ENCODE peak calls at places on chromosome X, in six cellular contexts. B is GM13977, Y is tibial nerve, L is RWPE2, U is omental fat pad, G is Calu3. V is an unnamed sample.

GRCh38 chrX:106588801-106589200 is 23.0 kb upstream of the RADX start:
- DNase-seq in Y (no peak), G (no peak), U (no peak), L (no peak), B (no peak), V (no peak)

GRCh38 chrX:80879916-80880315 is 70.2 kb upstream of the BRWD3 start:
- DNase-seq in G (no peak), B (no peak), L (no peak), Y (no peak), U (no peak), V (no peak)

GRCh38 chrX:145673851-145674250 is 143.8 kb upstream of the SLITRK2 start:
- DNase-seq in B (no peak), G (no peak), L (no peak), Y (no peak), U (no peak), V (no peak)

GRCh38 chrX:39650883-39651282 is 446.9 kb downstream of the BCOR start:
- DNase-seq in L (no peak), Y (no peak), U (no peak), B (no peak), G (no peak), V (no peak)

GRCh38 chrX:121851033-121851432 is 803.6 kb downstream of the GLUD2 start:
- DNase-seq in G (no peak), Y (no peak), B (no peak), L (no peak), U (no peak), V (no peak)

GRCh38 chrX:110173192-110174175 is 144.4 kb downstream of the AMMECR1 start:
- DNase-seq in Y (no peak), G (no peak), U (no peak), L (no peak), B (no peak), V (no peak)

GRCh38 chrX:49761481-49761880 is 65.7 kb upstream of the PAGE1 start:
- DNase-seq in U (no peak), Y (no peak), L (no peak), B (peak; percentile 16), G (peak; percentile 6), V (peak; percentile 26)

GRCh38 chrX:17590892-17591740 is 146.2 kb upstream of the SCML1 start:
- DNase-seq in B (peak; percentile 45), G (peak; percentile 71), Y (peak; percentile 29), L (no peak), U (no peak), V (peak; percentile 20)

DNA sequence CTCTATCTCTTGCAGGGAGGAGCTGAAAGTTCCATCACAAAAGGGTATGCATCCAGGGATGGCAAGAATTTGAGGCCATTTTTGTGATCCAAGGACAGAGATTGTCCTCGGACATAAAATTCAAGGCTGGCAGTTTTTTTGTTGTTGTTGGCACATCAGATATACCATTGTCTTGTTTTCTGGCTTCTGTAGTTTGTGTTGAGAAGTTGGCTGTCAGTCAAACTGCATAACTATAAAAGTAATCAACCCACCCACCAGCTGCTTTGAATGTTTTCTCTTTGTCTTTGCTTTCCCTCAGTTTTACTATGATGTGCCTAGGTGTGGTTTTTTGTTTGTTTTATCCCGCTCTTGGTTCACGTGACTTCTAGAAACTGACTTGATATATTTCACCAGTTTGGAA is 21.6 kb upstream of the PDZD4 start:
- DNase-seq in G (no peak), B (no peak), L (no peak), U (no peak), Y (no peak), V (no peak)
- TF ChIP-seq CTCF in G (no peak), B (no peak), L (no peak), U (no peak), Y (no peak), V (no peak)

GRCh38 chrX:155666741-155667140 is 54.0 kb upstream of the TMLHE start:
- DNase-seq in B (no peak), U (no peak), G (no peak), Y (no peak), L (no peak), V (no peak)

DNA sequence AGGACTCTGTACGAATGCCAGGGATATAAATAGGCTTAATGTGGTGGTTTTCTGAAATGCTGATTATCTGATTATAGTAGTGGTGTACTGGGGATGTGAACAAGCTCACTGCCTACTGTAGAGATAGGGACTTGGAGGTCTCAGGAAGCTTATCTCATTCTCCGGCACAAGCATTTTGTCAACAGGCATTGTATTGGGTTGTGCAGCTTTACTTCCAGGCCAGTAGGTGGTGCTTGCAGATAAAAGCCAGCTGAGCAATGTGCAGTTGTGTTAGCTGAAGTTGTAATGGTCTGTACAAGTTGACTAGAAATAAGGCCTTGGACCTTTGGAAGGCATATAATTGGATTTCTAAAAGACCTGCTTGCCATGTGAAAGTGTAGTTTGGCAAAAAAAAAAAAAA is 49.5 kb upstream of the TMLHE start:
- DNase-seq in B (no peak), Y (no peak), U (no peak), L (no peak), G (peak; percentile 19), V (no peak)
- TF ChIP-seq CTCF in B (no peak), Y (no peak), U (no peak), L (no peak), G (peak; percentile 21), V (no peak)

DNA sequence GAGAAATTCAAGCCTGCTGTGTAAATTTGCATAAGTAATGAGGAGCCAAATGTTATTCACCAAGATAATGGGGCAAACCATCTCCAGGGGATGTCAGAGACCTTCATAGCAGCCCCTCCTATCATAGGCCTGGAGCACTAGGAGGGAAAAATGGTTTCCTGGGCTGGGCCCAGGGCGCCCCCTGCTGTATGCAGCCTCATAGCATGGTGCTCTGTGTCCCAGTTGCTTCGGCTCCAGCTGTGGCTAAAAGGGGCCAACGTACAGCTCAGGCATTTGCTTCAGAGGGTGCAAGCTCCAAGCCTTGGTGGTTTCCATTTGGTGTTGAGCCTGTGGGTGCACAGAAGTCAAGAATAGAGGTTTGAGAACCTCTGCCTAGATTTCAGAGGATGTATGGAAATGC is 859.3 kb downstream of the RPA4 start:
- DNase-seq in L (no peak), B (no peak), G (no peak), Y (no peak), U (no peak), V (no peak)
- TF ChIP-seq CTCF in L (no peak), B (peak; percentile 45), G (no peak), Y (no peak), U (no peak), V (no peak)

GRCh38 chrX:125132274-125132673 is 187.4 kb upstream of the TEX13C start:
- DNase-seq in G (no peak), B (peak; percentile 17), U (no peak), L (no peak), Y (no peak), V (no peak)

DNA sequence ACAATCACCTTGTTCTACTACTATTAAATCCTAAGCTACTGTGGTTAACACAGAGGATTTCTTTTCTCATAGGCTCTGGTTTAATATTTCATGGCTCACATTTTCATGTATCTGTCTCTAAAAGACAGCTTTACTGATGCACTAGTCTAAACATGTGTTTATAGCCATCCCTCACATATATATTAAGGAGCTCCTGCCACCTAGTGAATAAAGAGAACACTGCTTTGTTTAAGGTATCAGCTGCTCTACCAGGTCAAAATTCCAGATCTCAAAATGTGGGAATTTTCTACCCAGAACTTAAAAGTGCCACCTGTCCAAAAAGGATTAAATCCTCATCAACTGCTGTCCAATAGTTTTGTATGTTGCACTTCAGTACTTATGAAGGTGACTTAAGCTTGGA is 188.5 kb upstream of the TEX13C start:
- DNase-seq in Y (no peak), G (no peak), L (no peak), B (no peak), U (no peak), V (no peak)
- TF ChIP-seq CTCF in Y (no peak), G (no peak), L (peak; percentile 32), B (peak; percentile 49), U (no peak), V (peak; percentile 22)